ENCODE peak calls at places on chromosomes 12 and 14, in six cellular contexts. One of them, this sample, is unnamed.
A peak's percentile ranks its signal among the peaks of the same experiment; 100 is the strongest.

GRCh38 chr12:79217306-79217705 is 352.7 kb downstream of the SYT1 start:
- DNase-seq in coronary artery: no peak
- DNase-seq in anterior cingulate cortex: no peak
- DNase-seq in stimulated activated CD4-positive, alpha-beta T cell treated with anti-CD3 and anti-CD28 coated beads, Interleukin-1b, Interleukin-23, amount 100 ng/mL, for 1 hour: no peak
- DNase-seq in mucosa of descending colon: no peak
- DNase-seq in AG08395: no peak
- DNase-seq in this sample: no peak

GRCh38 chr12:9648701-9649531 is 20.6 kb upstream of the CLEC2D start:
- DNase-seq in coronary artery: no peak
- DNase-seq in anterior cingulate cortex: no peak
- DNase-seq in stimulated activated CD4-positive, alpha-beta T cell treated with anti-CD3 and anti-CD28 coated beads, Interleukin-1b, Interleukin-23, amount 100 ng/mL, for 1 hour: no peak
- DNase-seq in mucosa of descending colon: peak; percentile 16
- DNase-seq in AG08395: no peak
- DNase-seq in this sample: no peak

GRCh38 chr14:28635387-28635786 is 131.2 kb upstream of the FOXG1 start:
- DNase-seq in coronary artery: no peak
- DNase-seq in anterior cingulate cortex: peak; percentile 3
- DNase-seq in stimulated activated CD4-positive, alpha-beta T cell treated with anti-CD3 and anti-CD28 coated beads, Interleukin-1b, Interleukin-23, amount 100 ng/mL, for 1 hour: no peak
- DNase-seq in mucosa of descending colon: no peak
- DNase-seq in AG08395: no peak
- DNase-seq in this sample: no peak

GRCh38 chr12:25716842-25717241 is 163.8 kb upstream of the LMNTD1 start:
- DNase-seq in coronary artery: no peak
- DNase-seq in anterior cingulate cortex: no peak
- DNase-seq in stimulated activated CD4-positive, alpha-beta T cell treated with anti-CD3 and anti-CD28 coated beads, Interleukin-1b, Interleukin-23, amount 100 ng/mL, for 1 hour: no peak
- DNase-seq in mucosa of descending colon: no peak
- DNase-seq in AG08395: peak; percentile 50
- DNase-seq in this sample: no peak

GRCh38 chr12:76277480-76277879 is 70.7 kb downstream of the BBS10 start:
- DNase-seq in coronary artery: no peak
- DNase-seq in anterior cingulate cortex: no peak
- DNase-seq in stimulated activated CD4-positive, alpha-beta T cell treated with anti-CD3 and anti-CD28 coated beads, Interleukin-1b, Interleukin-23, amount 100 ng/mL, for 1 hour: no peak
- DNase-seq in mucosa of descending colon: no peak
- DNase-seq in AG08395: peak; percentile 62
- DNase-seq in this sample: no peak

GRCh38 chr12:57033428-57033827 is 16.5 kb downstream of the MYO1A start:
- DNase-seq in coronary artery: no peak
- DNase-seq in anterior cingulate cortex: no peak
- DNase-seq in stimulated activated CD4-positive, alpha-beta T cell treated with anti-CD3 and anti-CD28 coated beads, Interleukin-1b, Interleukin-23, amount 100 ng/mL, for 1 hour: no peak
- DNase-seq in mucosa of descending colon: no peak
- DNase-seq in AG08395: no peak
- DNase-seq in this sample: no peak

GRCh38 chr12:106136263-106136662 is 2.5 kb downstream of the NUAK1 start:
- DNase-seq in coronary artery: peak; percentile 89
- DNase-seq in anterior cingulate cortex: peak; percentile 91
- DNase-seq in stimulated activated CD4-positive, alpha-beta T cell treated with anti-CD3 and anti-CD28 coated beads, Interleukin-1b, Interleukin-23, amount 100 ng/mL, for 1 hour: peak; percentile 65
- DNase-seq in mucosa of descending colon: peak; percentile 95
- DNase-seq in AG08395: peak; percentile 69
- DNase-seq in this sample: peak; percentile 70

GRCh38 chr14:70907996-70908917 is 998 bp downstream of the PCNX1 start:
- DNase-seq in coronary artery: peak; percentile 81
- DNase-seq in anterior cingulate cortex: peak; percentile 31
- DNase-seq in stimulated activated CD4-positive, alpha-beta T cell treated with anti-CD3 and anti-CD28 coated beads, Interleukin-1b, Interleukin-23, amount 100 ng/mL, for 1 hour: peak; percentile 44
- DNase-seq in mucosa of descending colon: peak; percentile 28
- DNase-seq in AG08395: peak; percentile 52
- DNase-seq in this sample: peak; percentile 19

GRCh38 chr12:126663304-126664094 is 1598.3 kb downstream of the AACS start:
- DNase-seq in coronary artery: no peak
- DNase-seq in anterior cingulate cortex: no peak
- DNase-seq in stimulated activated CD4-positive, alpha-beta T cell treated with anti-CD3 and anti-CD28 coated beads, Interleukin-1b, Interleukin-23, amount 100 ng/mL, for 1 hour: no peak
- DNase-seq in mucosa of descending colon: no peak
- DNase-seq in AG08395: no peak
- DNase-seq in this sample: no peak

GRCh38 chr12:62931481-62931880 is 3.5 kb downstream of the PPM1H start:
- DNase-seq in coronary artery: no peak
- DNase-seq in anterior cingulate cortex: no peak
- DNase-seq in stimulated activated CD4-positive, alpha-beta T cell treated with anti-CD3 and anti-CD28 coated beads, Interleukin-1b, Interleukin-23, amount 100 ng/mL, for 1 hour: no peak
- DNase-seq in mucosa of descending colon: no peak
- DNase-seq in AG08395: no peak
- DNase-seq in this sample: no peak

GRCh38 chr14:86003998-86004397 is 474.1 kb downstream of the FLRT2 start:
- DNase-seq in coronary artery: no peak
- DNase-seq in anterior cingulate cortex: no peak
- DNase-seq in stimulated activated CD4-positive, alpha-beta T cell treated with anti-CD3 and anti-CD28 coated beads, Interleukin-1b, Interleukin-23, amount 100 ng/mL, for 1 hour: no peak
- DNase-seq in mucosa of descending colon: no peak
- DNase-seq in AG08395: no peak
- DNase-seq in this sample: no peak

GRCh38 chr12:129606239-129606638 is 297.6 kb downstream of the TMEM132D start:
- DNase-seq in coronary artery: no peak
- DNase-seq in anterior cingulate cortex: no peak
- DNase-seq in stimulated activated CD4-positive, alpha-beta T cell treated with anti-CD3 and anti-CD28 coated beads, Interleukin-1b, Interleukin-23, amount 100 ng/mL, for 1 hour: no peak
- DNase-seq in mucosa of descending colon: no peak
- DNase-seq in AG08395: no peak
- DNase-seq in this sample: no peak

GRCh38 chr12:39931231-39931630 is 174.7 kb downstream of the SLC2A13 start:
- DNase-seq in coronary artery: no peak
- DNase-seq in anterior cingulate cortex: no peak
- DNase-seq in stimulated activated CD4-positive, alpha-beta T cell treated with anti-CD3 and anti-CD28 coated beads, Interleukin-1b, Interleukin-23, amount 100 ng/mL, for 1 hour: no peak
- DNase-seq in mucosa of descending colon: peak; percentile 51
- DNase-seq in AG08395: no peak
- DNase-seq in this sample: no peak

GRCh38 chr12:42893802-42894201 is 304.3 kb upstream of the PRICKLE1 start:
- DNase-seq in coronary artery: no peak
- DNase-seq in anterior cingulate cortex: no peak
- DNase-seq in stimulated activated CD4-positive, alpha-beta T cell treated with anti-CD3 and anti-CD28 coated beads, Interleukin-1b, Interleukin-23, amount 100 ng/mL, for 1 hour: no peak
- DNase-seq in mucosa of descending colon: no peak
- DNase-seq in AG08395: no peak
- DNase-seq in this sample: no peak

GRCh38 chr12:14416658-14417057 is 51.2 kb downstream of the ATF7IP start:
- DNase-seq in coronary artery: no peak
- DNase-seq in anterior cingulate cortex: peak; percentile 66
- DNase-seq in stimulated activated CD4-positive, alpha-beta T cell treated with anti-CD3 and anti-CD28 coated beads, Interleukin-1b, Interleukin-23, amount 100 ng/mL, for 1 hour: no peak
- DNase-seq in mucosa of descending colon: no peak
- DNase-seq in AG08395: peak; percentile 43
- DNase-seq in this sample: no peak

GRCh38 chr14:76917759-76918175 is 91.6 kb downstream of the LRRC74A start:
- DNase-seq in coronary artery: no peak
- DNase-seq in anterior cingulate cortex: no peak
- DNase-seq in stimulated activated CD4-positive, alpha-beta T cell treated with anti-CD3 and anti-CD28 coated beads, Interleukin-1b, Interleukin-23, amount 100 ng/mL, for 1 hour: no peak
- DNase-seq in mucosa of descending colon: no peak
- DNase-seq in AG08395: no peak
- DNase-seq in this sample: peak; percentile 89

GRCh38 chr12:119669744-119670472 is 2.0 kb downstream of the PRKAB1 start:
- DNase-seq in coronary artery: no peak
- DNase-seq in anterior cingulate cortex: no peak
- DNase-seq in stimulated activated CD4-positive, alpha-beta T cell treated with anti-CD3 and anti-CD28 coated beads, Interleukin-1b, Interleukin-23, amount 100 ng/mL, for 1 hour: no peak
- DNase-seq in mucosa of descending colon: peak; percentile 71
- DNase-seq in AG08395: no peak
- DNase-seq in this sample: no peak

GRCh38 chr12:21925296-21925913 is 15.8 kb downstream of the ABCC9 start:
- DNase-seq in coronary artery: no peak
- DNase-seq in anterior cingulate cortex: no peak
- DNase-seq in stimulated activated CD4-positive, alpha-beta T cell treated with anti-CD3 and anti-CD28 coated beads, Interleukin-1b, Interleukin-23, amount 100 ng/mL, for 1 hour: no peak
- DNase-seq in mucosa of descending colon: no peak
- DNase-seq in AG08395: no peak
- DNase-seq in this sample: no peak

This sample was measured in gastrocnemius medialis.